ENCODE peak calls at places on chromosome 2, in six cellular contexts. V is heart left ventricle, F is IMR-90, T is transverse colon, N is uterus, Q is stomach. E is an unnamed sample.

GRCh38 chr2:219578811-219579210 is 6.7 kb downstream of the INHA start:
- DNase-seq in V (no peak), F (peak), T (no peak), N (no peak), Q (no peak), E (no peak)

GRCh38 chr2:83143946-83144345 is 1315.1 kb downstream of the SUCLG1 start:
- DNase-seq in V (no peak), F (no peak), T (no peak), N (no peak), Q (no peak), E (no peak)

GRCh38 chr2:30985493-30986292 is 152.5 kb downstream of the GALNT14 start:
- DNase-seq in V (no peak), F (no peak), T (no peak), N (no peak), Q (no peak), E (no peak)

GRCh38 chr2:174343638-174344455 is 9.1 kb downstream of the SP9 start:
- DNase-seq in V (no peak), F (no peak), T (no peak), N (no peak), Q (no peak), E (peak)

GRCh38 chr2:152556506-152556905 is 160.8 kb downstream of the PRPF40A start:
- DNase-seq in V (no peak), F (no peak), T (no peak), N (no peak), Q (no peak), E (no peak)

GRCh38 chr2:9100080-9100876 is 96.8 kb upstream of the MBOAT2 start:
- DNase-seq in V (no peak), F (no peak), T (no peak), N (no peak), Q (no peak), E (peak)

GRCh38 chr2:26570083-26570430 is 71.1 kb downstream of the CIB4 start:
- DNase-seq in V (no peak), F (no peak), T (no peak), N (no peak), Q (no peak), E (no peak)

GRCh38 chr2:109173311-109174171 is 44.5 kb downstream of the SH3RF3 start:
- DNase-seq in V (peak), F (peak), T (peak), N (peak), Q (peak), E (peak)

GRCh38 chr2:9237831-9238230 is 31.2 kb downstream of the ASAP2 start:
- DNase-seq in V (no peak), F (no peak), T (no peak), N (no peak), Q (no peak), E (no peak)

GRCh38 chr2:232365621-232366321 is 12.8 kb upstream of the ALPP start:
- DNase-seq in V (no peak), F (peak), T (no peak), N (no peak), Q (no peak), E (no peak)

GRCh38 chr2:165003443-165004130 is 48.3 kb upstream of the SLC38A11 start:
- DNase-seq in V (no peak), F (no peak), T (no peak), N (no peak), Q (no peak), E (no peak)

GRCh38 chr2:233468746-233469110 is 97.9 kb downstream of the USP40 start:
- DNase-seq in V (peak), F (no peak), T (no peak), N (peak), Q (peak), E (no peak)

GRCh38 chr2:216478151-216478550 is 20.5 kb upstream of the RPL37A start:
- DNase-seq in V (no peak), F (peak), T (no peak), N (peak), Q (no peak), E (no peak)

GRCh38 chr2:14552818-14553217 is 79.7 kb upstream of the LRATD1 start:
- DNase-seq in V (no peak), F (no peak), T (no peak), N (no peak), Q (no peak), E (no peak)

GRCh38 chr2:127130421-127130820 is 23.5 kb upstream of the BIN1 start:
- DNase-seq in V (no peak), F (no peak), T (no peak), N (no peak), Q (no peak), E (no peak)

GRCh38 chr2:206328979-206329378 is 54.5 kb downstream of the ZDBF2 start:
- DNase-seq in V (no peak), F (no peak), T (no peak), N (no peak), Q (no peak), E (no peak)

GRCh38 chr2:10499275-10499907 is 51.3 kb upstream of the ODC1 start:
- DNase-seq in V (no peak), F (peak), T (no peak), N (no peak), Q (no peak), E (no peak)

GRCh38 chr2:36246320-36246990 is 109.1 kb upstream of the CRIM1 start:
- DNase-seq in V (no peak), F (no peak), T (no peak), N (no peak), Q (no peak), E (no peak)

GRCh38 chr2:155256803-155257202 is 558.3 kb downstream of the KCNJ3 start:
- DNase-seq in V (no peak), F (no peak), T (no peak), N (no peak), Q (no peak), E (no peak)
- TF ChIP-seq CTCF in V (no peak), F (no peak), T (no peak), N (no peak), Q (no peak), E (no peak)

GRCh38 chr2:181305151-181306123 is 151.7 kb upstream of the ITGA4 start:
- DNase-seq in V (peak), F (peak), T (peak), N (no peak), Q (no peak), E (no peak)
- H3K4me3 ChIP-seq in V (no peak), F (no peak), T (no peak), N (no peak), Q (no peak), E (no peak)

GRCh38 chr2:96739633-96740428 is at the start of gene LMAN2L:
- DNase-seq in V (peak), F (peak), T (peak), N (peak), Q (peak), E (peak)
- TF ChIP-seq POLR2A in V (no peak), F (peak), T (peak), N (peak), Q (no peak), E (no peak)

GRCh38 chr2:148645135-148645924 is 779 bp downstream of the EPC2 start:
- DNase-seq in V (peak), F (peak), T (peak), N (peak), Q (peak), E (peak)
- TF ChIP-seq CTCF in V (peak), F (peak), T (peak), N (no peak), Q (no peak), E (no peak)